ENCODE peak calls at places on chromosome 4, in four cellular contexts. Q is transverse colon, E is astrocyte of the spinal cord, T is tibial nerve. P is an unnamed sample.

GRCh38 chr4:152705918-152706317 is 26.1 kb upstream of the TMEM154 start:
- DNase-seq in Q (no peak), E (no peak), T (no peak), P (no peak)

GRCh38 chr4:153344131-153345010 is at the start of gene MND1:
- DNase-seq in E (peak), Q (peak), T (peak), P (peak)

GRCh38 chr4:31998807-31999206 is 1278.6 kb downstream of the PCDH7 start:
- DNase-seq in Q (no peak), T (no peak), E (no peak), P (no peak)

GRCh38 chr4:65589331-65589730 is 81.0 kb downstream of the EPHA5 start:
- DNase-seq in E (no peak), T (no peak), Q (no peak), P (no peak)

GRCh38 chr4:68865178-68865638 is 49.4 kb downstream of the UGT2B10 start:
- DNase-seq in Q (no peak), E (no peak), T (no peak), P (no peak)

GRCh38 chr4:15420642-15421041 is 7.2 kb upstream of the C1QTNF7 start:
- DNase-seq in Q (no peak), T (no peak), E (peak), P (peak)

GRCh38 chr4:61336488-61336887 is 136.4 kb downstream of the ADGRL3 start:
- DNase-seq in Q (no peak), T (no peak), E (no peak), P (no peak)

GRCh38 chr4:175034986-175035705 is 117.0 kb downstream of the ADAM29 start:
- DNase-seq in T (no peak), E (peak), Q (no peak), P (no peak)

GRCh38 chr4:106369456-106370060 is 980 bp upstream of the GIMD1 start:
- DNase-seq in Q (no peak), E (peak), T (no peak), P (peak)

GRCh38 chr4:29423836-29424721 is 1296.1 kb upstream of the PCDH7 start:
- DNase-seq in T (no peak), E (peak), Q (no peak), P (peak)

GRCh38 chr4:48698029-48698901 is 81.8 kb downstream of the FRYL start:
- DNase-seq in Q (peak), T (peak), E (peak), P (peak)

GRCh38 chr4:126906466-126906865 is 726.3 kb upstream of the INTU start:
- DNase-seq in E (no peak), T (no peak), Q (no peak), P (no peak)

GRCh38 chr4:143313996-143314395 is 22.7 kb upstream of the GAB1 start:
- DNase-seq in T (no peak), E (no peak), Q (no peak), P (no peak)

GRCh38 chr4:152684587-152684986 is 4.8 kb upstream of the TMEM154 start:
- DNase-seq in Q (no peak), E (no peak), T (no peak), P (no peak)

GRCh38 chr4:183443609-183444148 is 757 bp upstream of the CDKN2AIP start:
- DNase-seq in Q (no peak), T (peak), E (no peak), P (peak)

GRCh38 chr4:98659106-98659592 is 738 bp upstream of the TSPAN5 start:
- DNase-seq in E (peak), T (no peak), Q (no peak), P (no peak)

GRCh38 chr4:111064342-111064993 is 441.6 kb upstream of the PITX2 start:
- DNase-seq in T (no peak), Q (no peak), E (peak), P (peak)

GRCh38 chr4:1021386-1022050 is 10.1 kb downstream of the FGFRL1 start:
- DNase-seq in Q (peak), E (no peak), T (no peak), P (no peak)

GRCh38 chr4:96343836-96344235 is 503.9 kb downstream of the PDHA2 start:
- DNase-seq in E (no peak), T (no peak), Q (no peak), P (no peak)

GRCh38 chr4:29853843-29854242 is 866.3 kb upstream of the PCDH7 start:
- DNase-seq in Q (no peak), E (no peak), T (no peak), P (no peak)

GRCh38 chr4:76687730-76688441 is 210.1 kb downstream of the SOWAHB start:
- DNase-seq in T (no peak), Q (no peak), E (no peak), P (no peak)

GRCh38 chr4:87465739-87466366 is 43.5 kb downstream of the NUDT9 start:
- DNase-seq in T (no peak), E (peak), Q (no peak), P (peak)

GRCh38 chr4:54082168-54082567 is 17.8 kb upstream of the CHIC2 start:
- DNase-seq in E (peak), T (no peak), Q (peak), P (peak)

GRCh38 chr4:5888706-5889696 is 3.9 kb downstream of the CRMP1 start:
- DNase-seq in T (no peak), E (no peak), Q (no peak), P (no peak)

GRCh38 chr4:5885733-5886132 is 7.2 kb downstream of the CRMP1 start:
- DNase-seq in T (no peak), Q (no peak), E (no peak), P (no peak)

GRCh38 chr4:5887011-5887360 is 5.9 kb downstream of the CRMP1 start:
- DNase-seq in Q (no peak), E (no peak), T (no peak), P (no peak)

GRCh38 chr4:5888222-5888701 is 4.6 kb downstream of the CRMP1 start:
- DNase-seq in T (no peak), E (no peak), Q (no peak), P (no peak)

GRCh38 chr4:5887361-5888221 is 5.3 kb downstream of the CRMP1 start:
- DNase-seq in E (no peak), Q (no peak), T (no peak), P (no peak)
- H3K4me3 ChIP-seq in E (peak), Q (peak), T (peak), P (peak)

GRCh38 chr4:8542776-8543525 is 37.2 kb upstream of the GPR78 start:
- DNase-seq in E (peak), Q (no peak), T (no peak), P (no peak)
- H3K4me3 ChIP-seq in E (no peak), Q (no peak), T (no peak), P (no peak)

DNA sequence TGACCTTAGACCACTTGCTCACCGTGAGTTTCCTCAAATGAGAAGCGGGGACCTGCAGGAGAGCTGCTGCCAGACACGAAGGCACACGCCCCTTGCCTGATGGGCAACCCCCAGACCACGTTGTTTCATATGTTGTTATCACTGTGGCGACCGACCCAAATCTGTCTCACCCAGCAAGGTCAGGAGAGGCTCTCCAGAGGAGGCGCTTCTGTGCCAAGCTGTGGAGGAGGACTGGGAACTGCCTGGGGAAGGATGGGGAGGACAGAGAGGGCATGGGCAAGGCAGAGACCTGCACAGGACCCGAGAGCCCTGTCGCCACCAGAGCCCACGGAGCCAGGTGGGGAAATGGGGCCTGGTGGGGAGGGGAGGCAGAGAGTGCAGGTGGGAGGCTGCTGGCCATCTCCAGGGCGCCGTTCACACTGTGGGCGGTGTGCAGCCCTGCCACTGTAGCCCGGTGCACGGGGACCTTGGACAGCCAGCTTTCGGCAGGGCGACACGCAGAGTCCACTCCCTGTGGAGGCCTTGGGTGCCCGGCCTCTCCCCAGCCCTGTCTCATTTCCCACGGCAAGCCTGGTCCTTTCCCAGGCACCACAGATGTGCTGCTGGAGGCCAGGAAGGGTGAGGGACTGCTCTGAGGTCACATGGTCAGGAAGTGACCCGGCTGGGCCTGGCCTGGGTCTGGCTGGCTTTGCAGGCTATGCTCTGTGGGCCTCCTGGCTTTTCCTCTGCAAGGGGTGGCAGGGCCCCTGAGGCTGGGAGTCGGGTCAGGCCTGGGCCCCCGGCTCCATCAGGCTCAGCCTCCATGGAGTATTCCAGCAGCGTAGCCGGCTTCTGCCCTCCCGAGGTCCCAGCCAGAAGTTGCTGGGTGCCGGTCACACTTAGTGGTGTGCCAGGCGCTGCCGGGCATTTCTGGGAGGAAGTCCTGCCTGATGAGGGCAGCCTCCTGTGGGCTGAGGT is 3.2 kb downstream of the HTRA3 start:
- DNase-seq in Q (no peak), E (no peak), T (no peak), P (no peak)
- H3K4me3 ChIP-seq in Q (no peak), E (no peak), T (no peak), P (no peak)

DNA sequence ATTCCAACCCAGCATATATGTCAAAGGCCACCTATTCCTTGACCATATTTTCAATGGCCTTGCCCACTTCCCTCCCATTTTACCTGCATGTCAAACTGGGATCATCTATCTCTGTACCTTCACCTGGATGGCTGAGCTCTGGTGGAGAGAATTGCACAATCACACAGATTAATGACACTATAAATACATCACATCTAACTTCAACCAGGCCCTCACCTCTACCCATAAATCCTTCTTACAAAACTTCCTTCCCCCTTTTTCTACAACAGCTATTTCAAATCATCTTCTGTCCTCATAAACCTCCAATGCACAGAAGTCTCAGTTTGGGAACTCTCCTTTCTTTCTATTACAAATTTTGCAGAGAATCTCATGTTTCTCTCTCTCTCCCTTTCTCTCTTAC is 9.1 kb downstream of the PALLD start:
- DNase-seq in E (no peak), Q (no peak), T (no peak), P (no peak)
- H3K4me3 ChIP-seq in E (no peak), Q (no peak), T (no peak), P (no peak)

GRCh38 chr4:120692964-120693363 is 229.6 kb downstream of the PRDM5 start:
- DNase-seq in T (no peak), E (peak), Q (peak), P (peak)

GRCh38 chr4:120691106-120691505 is 231.4 kb downstream of the PRDM5 start:
- DNase-seq in Q (no peak), T (no peak), E (no peak), P (no peak)

GRCh38 chr4:120694973-120695372 is 227.6 kb downstream of the PRDM5 start:
- DNase-seq in Q (peak), T (no peak), E (peak), P (peak)

GRCh38 chr4:120691536-120691935 is 231.0 kb downstream of the PRDM5 start:
- DNase-seq in E (no peak), T (no peak), Q (no peak), P (no peak)

GRCh38 chr4:120693817-120694216 is 228.7 kb downstream of the PRDM5 start:
- DNase-seq in E (no peak), Q (no peak), T (no peak), P (no peak)
- H3K4me3 ChIP-seq in E (no peak), Q (no peak), T (no peak), P (no peak)

GRCh38 chr4:186726150-186726439 is 2.4 kb upstream of the FAT1 start:
- DNase-seq in Q (no peak), E (no peak), T (no peak), P (no peak)

GRCh38 chr4:186724048-186724860 is 598 bp upstream of the FAT1 start:
- DNase-seq in E (peak), T (no peak), Q (peak), P (peak)

GRCh38 chr4:186726440-186727148 is 2.9 kb upstream of the FAT1 start:
- DNase-seq in Q (peak), T (peak), E (peak), P (peak)

GRCh38 chr4:186724861-186725419 is 1.3 kb upstream of the FAT1 start:
- DNase-seq in Q (no peak), T (no peak), E (peak), P (peak)

DNA sequence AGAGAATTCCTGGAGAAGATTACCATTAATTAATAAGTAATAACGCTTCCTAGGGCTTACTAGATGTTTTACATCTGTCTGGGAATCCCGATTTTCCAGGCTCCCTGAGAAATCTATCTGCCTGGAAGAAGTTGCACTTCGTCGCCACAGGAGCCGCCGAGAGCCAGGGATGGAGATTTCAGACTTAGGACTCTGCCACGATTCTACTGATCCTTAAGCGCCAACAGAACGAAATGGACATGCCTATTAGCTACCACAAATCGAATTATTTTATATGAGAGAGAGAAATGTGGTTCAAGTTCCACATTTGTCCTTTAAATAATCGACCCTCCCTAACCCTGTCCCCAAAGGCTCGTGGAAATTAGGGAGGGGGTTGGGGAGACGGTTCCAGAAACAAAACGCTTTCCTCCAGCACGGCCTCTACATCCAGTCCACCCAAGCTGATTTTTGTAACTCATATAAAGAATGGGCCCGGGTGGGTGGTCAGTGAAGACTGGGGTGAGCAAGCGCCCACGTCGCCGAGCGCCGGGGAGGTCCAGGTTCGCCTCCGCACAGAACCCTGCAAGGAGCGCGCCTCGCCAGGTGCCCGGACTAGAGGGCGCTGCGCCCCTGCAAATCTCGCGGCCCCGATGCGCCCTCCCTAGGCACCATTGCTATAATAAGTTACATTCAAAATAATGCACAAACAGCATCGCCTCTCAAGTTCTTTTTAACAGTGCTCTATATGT is 1.9 kb upstream of the FAT1 start:
- DNase-seq in E (peak), Q (peak), T (peak), P (peak)
- H3K4me3 ChIP-seq in E (peak), Q (peak), T (peak), P (peak)

GRCh38 chr4:128241981-128242380 is 45.6 kb downstream of the PGRMC2 start:
- DNase-seq in T (no peak), Q (no peak), E (no peak), P (no peak)

GRCh38 chr4:128241425-128241913 is 46.1 kb downstream of the PGRMC2 start:
- DNase-seq in E (peak), T (no peak), Q (no peak), P (peak)

GRCh38 chr4:128241019-128241418 is 46.6 kb downstream of the PGRMC2 start:
- DNase-seq in Q (no peak), E (no peak), T (no peak), P (no peak)

GRCh38 chr4:128244379-128244778 is 43.2 kb downstream of the PGRMC2 start:
- DNase-seq in Q (no peak), T (no peak), E (peak), P (no peak)

GRCh38 chr4:128242601-128243000 is 45.0 kb downstream of the PGRMC2 start:
- DNase-seq in T (no peak), Q (no peak), E (no peak), P (no peak)
- H3K4me3 ChIP-seq in T (no peak), Q (no peak), E (no peak), P (no peak)

GRCh38 chr4:39335566-39335965 is 30.6 kb downstream of the RFC1 start:
- DNase-seq in E (no peak), T (no peak), Q (no peak), P (no peak)
- H3K4me3 ChIP-seq in E (no peak), T (no peak), Q (no peak), P (no peak)

P was measured in astrocyte of the cerebellum.